ENCODE peak calls at places on chromosome 5, in eight cellular contexts. L, U, W, R, D, N, O and S are unnamed samples.

GRCh38 chr5:123164019-123164418 is 75.0 kb downstream of the PRDM6 start:
- DNase-seq in L (no peak), U (no peak), W (no peak), R (no peak), D (no peak), N (no peak), O (no peak), S (no peak)

GRCh38 chr5:28217695-28218094 is 1179.3 kb upstream of the CDH9 start:
- DNase-seq in L (no peak), U (no peak), W (no peak), R (no peak), D (no peak), N (no peak), O (no peak), S (no peak)

GRCh38 chr5:96781031-96781733 is 26.6 kb downstream of the ERAP1 start:
- DNase-seq in L (peak), U (no peak), W (no peak), R (no peak), D (no peak), N (no peak), O (no peak), S (no peak)

GRCh38 chr5:95759005-95759404 is 27.9 kb downstream of the RHOBTB3 start:
- DNase-seq in L (no peak), U (no peak), W (no peak), R (no peak), D (no peak), N (no peak), O (no peak), S (no peak)

GRCh38 chr5:180519098-180519497 is 24.9 kb downstream of the CNOT6 start:
- DNase-seq in L (no peak), U (no peak), W (no peak), R (no peak), D (no peak), N (peak), O (no peak), S (no peak)

GRCh38 chr5:98529321-98529720 is 244.1 kb upstream of the RGMB start:
- DNase-seq in L (no peak), U (no peak), W (no peak), R (no peak), D (no peak), N (no peak), O (no peak), S (no peak)

GRCh38 chr5:175382171-175382570 is 61.8 kb downstream of the DRD1 start:
- DNase-seq in L (no peak), U (no peak), W (no peak), R (no peak), D (no peak), N (no peak), O (no peak), S (no peak)

GRCh38 chr5:173581408-173582197 is 34.8 kb downstream of the BOD1 start:
- DNase-seq in L (no peak), U (no peak), W (no peak), R (peak), D (peak), N (peak), O (peak), S (no peak)

GRCh38 chr5:137858223-137858916 is 9.3 kb upstream of the MYOT start:
- DNase-seq in L (no peak), U (no peak), W (no peak), R (no peak), D (no peak), N (peak), O (peak), S (no peak)

GRCh38 chr5:140041099-140041491 is 2.0 kb downstream of the NRG2 start:
- DNase-seq in L (no peak), U (no peak), W (no peak), R (no peak), D (no peak), N (no peak), O (no peak), S (no peak)

GRCh38 chr5:21644032-21644431 is 1209.1 kb downstream of the CDH12 start:
- DNase-seq in L (no peak), U (no peak), W (no peak), R (no peak), D (no peak), N (no peak), O (no peak), S (no peak)

GRCh38 chr5:84088996-84089395 is 295.7 kb downstream of the EDIL3 start:
- DNase-seq in L (no peak), U (no peak), W (no peak), R (no peak), D (no peak), N (peak), O (no peak), S (no peak)

GRCh38 chr5:38724301-38725030 is 121.3 kb upstream of the OSMR start:
- DNase-seq in L (no peak), U (no peak), W (no peak), R (no peak), D (no peak), N (no peak), O (no peak), S (no peak)

GRCh38 chr5:119363271-119363670 is 7.5 kb downstream of the TNFAIP8 start:
- DNase-seq in L (no peak), U (no peak), W (no peak), R (no peak), D (no peak), N (no peak), O (no peak), S (no peak)

GRCh38 chr5:35789732-35790461 is 66.8 kb upstream of the IL7R start:
- DNase-seq in L (peak), U (no peak), W (no peak), R (no peak), D (no peak), N (no peak), O (no peak), S (no peak)

GRCh38 chr5:166509085-166509484 is 1782.4 kb upstream of the WWC1 start:
- DNase-seq in L (no peak), U (no peak), W (peak), R (peak), D (no peak), N (no peak), O (no peak), S (no peak)

GRCh38 chr5:154260224-154260859 is 69.8 kb downstream of the GALNT10 start:
- DNase-seq in L (no peak), U (no peak), W (no peak), R (no peak), D (no peak), N (no peak), O (no peak), S (no peak)

GRCh38 chr5:178793156-178793555 is 62.7 kb upstream of the ZNF354A start:
- DNase-seq in L (no peak), U (no peak), W (peak), R (peak), D (peak), N (peak), O (no peak), S (no peak)

GRCh38 chr5:102314328-102314727 is 18.2 kb upstream of the SLCO4C1 start:
- DNase-seq in L (no peak), U (no peak), W (no peak), R (no peak), D (no peak), N (no peak), O (no peak), S (no peak)

GRCh38 chr5:105952875-105953274 is 1717.9 kb downstream of the EFNA5 start:
- DNase-seq in L (no peak), U (no peak), W (no peak), R (no peak), D (no peak), N (no peak), O (no peak), S (no peak)

GRCh38 chr5:73031839-73032238 is 76.0 kb downstream of the FCHO2 start:
- DNase-seq in L (peak), U (no peak), W (no peak), R (no peak), D (no peak), N (no peak), O (no peak), S (no peak)

GRCh38 chr5:127723571-127723970 is 20.4 kb downstream of the CCDC192 start:
- DNase-seq in L (no peak), U (no peak), W (no peak), R (no peak), D (no peak), N (peak), O (no peak), S (no peak)

GRCh38 chr5:6399978-6400910 is 21.9 kb upstream of the MED10 start:
- DNase-seq in L (peak), U (no peak), W (no peak), R (no peak), D (no peak), N (no peak), O (no peak), S (no peak)

GRCh38 chr5:76807296-76807695 is 11.5 kb upstream of the F2RL1 start:
- DNase-seq in L (peak), U (no peak), W (peak), R (no peak), D (no peak), N (no peak), O (no peak), S (no peak)

GRCh38 chr5:178668579-178668978 is 41.7 kb upstream of the CLK4 start:
- DNase-seq in L (no peak), U (no peak), W (no peak), R (no peak), D (no peak), N (peak), O (no peak), S (no peak)

GRCh38 chr5:32505718-32506117 is 61.2 kb upstream of the ZFR start:
- DNase-seq in L (no peak), U (no peak), W (no peak), R (no peak), D (no peak), N (no peak), O (no peak), S (no peak)

GRCh38 chr5:109411627-109412026 is 1.9 kb upstream of the PJA2 start:
- DNase-seq in L (peak), U (no peak), W (no peak), R (no peak), D (no peak), N (no peak), O (no peak), S (no peak)

GRCh38 chr5:177600458-177601018 is 606 bp downstream of the B4GALT7 start:
- DNase-seq in L (no peak), U (no peak), W (no peak), R (no peak), D (no peak), N (peak), O (no peak), S (no peak)

GRCh38 chr5:159207222-159207615 is 2.1 kb downstream of the RNF145 start:
- DNase-seq in L (no peak), U (no peak), W (no peak), R (no peak), D (no peak), N (no peak), O (no peak), S (no peak)

GRCh38 chr5:43802119-43802518 is 199.1 kb downstream of the NNT start:
- DNase-seq in L (no peak), U (no peak), W (no peak), R (no peak), D (no peak), N (no peak), O (no peak), S (no peak)

GRCh38 chr5:80967500-80968181 is 7.5 kb downstream of the RASGRF2 start:
- DNase-seq in L (peak), U (no peak), W (no peak), R (no peak), D (no peak), N (no peak), O (no peak), S (no peak)

GRCh38 chr5:31377284-31377946 is 154.5 kb downstream of the DROSHA start:
- DNase-seq in L (no peak), U (no peak), W (no peak), R (no peak), D (no peak), N (no peak), O (no peak), S (no peak)